ENCODE peak calls at places on chromosomes 4 and X, in five cellular contexts. One of them, this sample, is unnamed.

GRCh38 chr4:2259541-2260267 is 2.2 kb downstream of the MXD4 start:
- DNase-seq in stimulated activated CD4-positive, alpha-beta T cell treated with anti-CD3 and anti-CD28 coated beads, Interleukin-4, amount 100 ng/mL, for 24 hours: no peak
- DNase-seq in neuronal stem cell: no peak
- DNase-seq in hippocampal formation: no peak
- DNase-seq in progenitor cell of endocrine pancreas: peak
- DNase-seq in this sample: no peak

GRCh38 chrX:13341491-13342101 is 21.7 kb upstream of the ATXN3L start:
- DNase-seq in stimulated activated CD4-positive, alpha-beta T cell treated with anti-CD3 and anti-CD28 coated beads, Interleukin-4, amount 100 ng/mL, for 24 hours: no peak
- DNase-seq in hippocampal formation: no peak
- DNase-seq in progenitor cell of endocrine pancreas: no peak
- DNase-seq in neuronal stem cell: no peak
- DNase-seq in this sample: no peak

GRCh38 chr4:69066945-69067344 is 29.3 kb upstream of the UGT2B7 start:
- DNase-seq in neuronal stem cell: no peak
- DNase-seq in hippocampal formation: no peak
- DNase-seq in stimulated activated CD4-positive, alpha-beta T cell treated with anti-CD3 and anti-CD28 coated beads, Interleukin-4, amount 100 ng/mL, for 24 hours: no peak
- DNase-seq in progenitor cell of endocrine pancreas: no peak
- DNase-seq in this sample: no peak

GRCh38 chrX:93874554-93874953 is 200.5 kb downstream of the FAM133A start:
- DNase-seq in hippocampal formation: no peak
- DNase-seq in progenitor cell of endocrine pancreas: peak
- DNase-seq in stimulated activated CD4-positive, alpha-beta T cell treated with anti-CD3 and anti-CD28 coated beads, Interleukin-4, amount 100 ng/mL, for 24 hours: no peak
- DNase-seq in neuronal stem cell: peak
- DNase-seq in this sample: no peak

GRCh38 chr4:105633241-105633640 is 75.2 kb downstream of the INTS12 start:
- DNase-seq in neuronal stem cell: no peak
- DNase-seq in stimulated activated CD4-positive, alpha-beta T cell treated with anti-CD3 and anti-CD28 coated beads, Interleukin-4, amount 100 ng/mL, for 24 hours: no peak
- DNase-seq in progenitor cell of endocrine pancreas: no peak
- DNase-seq in hippocampal formation: no peak
- DNase-seq in this sample: no peak

GRCh38 chrX:129755779-129756650 is 17.2 kb downstream of the XPNPEP2 start:
- DNase-seq in hippocampal formation: no peak
- DNase-seq in stimulated activated CD4-positive, alpha-beta T cell treated with anti-CD3 and anti-CD28 coated beads, Interleukin-4, amount 100 ng/mL, for 24 hours: no peak
- DNase-seq in neuronal stem cell: no peak
- DNase-seq in progenitor cell of endocrine pancreas: no peak
- DNase-seq in this sample: no peak

GRCh38 chr4:154615211-154615610 is 2.8 kb upstream of the FGG start:
- DNase-seq in progenitor cell of endocrine pancreas: no peak
- DNase-seq in hippocampal formation: no peak
- DNase-seq in neuronal stem cell: no peak
- DNase-seq in stimulated activated CD4-positive, alpha-beta T cell treated with anti-CD3 and anti-CD28 coated beads, Interleukin-4, amount 100 ng/mL, for 24 hours: no peak
- DNase-seq in this sample: no peak

GRCh38 chr4:2318476-2318875 is 56.6 kb upstream of the MXD4 start:
- DNase-seq in hippocampal formation: no peak
- DNase-seq in progenitor cell of endocrine pancreas: no peak
- DNase-seq in neuronal stem cell: no peak
- DNase-seq in stimulated activated CD4-positive, alpha-beta T cell treated with anti-CD3 and anti-CD28 coated beads, Interleukin-4, amount 100 ng/mL, for 24 hours: no peak
- DNase-seq in this sample: no peak

GRCh38 chr4:40702800-40703151 is 47.0 kb upstream of the NSUN7 start:
- DNase-seq in neuronal stem cell: no peak
- DNase-seq in hippocampal formation: no peak
- DNase-seq in stimulated activated CD4-positive, alpha-beta T cell treated with anti-CD3 and anti-CD28 coated beads, Interleukin-4, amount 100 ng/mL, for 24 hours: no peak
- DNase-seq in progenitor cell of endocrine pancreas: no peak
- DNase-seq in this sample: peak

GRCh38 chr4:75658881-75659280 is 14.3 kb downstream of the G3BP2 start:
- DNase-seq in hippocampal formation: no peak
- DNase-seq in neuronal stem cell: no peak
- DNase-seq in stimulated activated CD4-positive, alpha-beta T cell treated with anti-CD3 and anti-CD28 coated beads, Interleukin-4, amount 100 ng/mL, for 24 hours: no peak
- DNase-seq in progenitor cell of endocrine pancreas: no peak
- DNase-seq in this sample: no peak

GRCh38 chrX:65034292-65034640 is 58.0 kb upstream of the ZC4H2 start:
- DNase-seq in hippocampal formation: no peak
- DNase-seq in neuronal stem cell: no peak
- DNase-seq in progenitor cell of endocrine pancreas: no peak
- DNase-seq in stimulated activated CD4-positive, alpha-beta T cell treated with anti-CD3 and anti-CD28 coated beads, Interleukin-4, amount 100 ng/mL, for 24 hours: no peak
- DNase-seq in this sample: no peak

GRCh38 chr4:15001248-15001824 is 945 bp upstream of the CPEB2 start:
- DNase-seq in progenitor cell of endocrine pancreas: no peak
- DNase-seq in neuronal stem cell: peak
- DNase-seq in stimulated activated CD4-positive, alpha-beta T cell treated with anti-CD3 and anti-CD28 coated beads, Interleukin-4, amount 100 ng/mL, for 24 hours: peak
- DNase-seq in hippocampal formation: peak
- DNase-seq in this sample: peak

GRCh38 chr4:128468485-128468989 is 180.9 kb upstream of the PGRMC2 start:
- DNase-seq in hippocampal formation: no peak
- DNase-seq in progenitor cell of endocrine pancreas: no peak
- DNase-seq in neuronal stem cell: no peak
- DNase-seq in stimulated activated CD4-positive, alpha-beta T cell treated with anti-CD3 and anti-CD28 coated beads, Interleukin-4, amount 100 ng/mL, for 24 hours: no peak
- DNase-seq in this sample: no peak

GRCh38 chr4:102390438-102390837 is 45.2 kb upstream of the SLC39A8 start:
- DNase-seq in progenitor cell of endocrine pancreas: no peak
- DNase-seq in neuronal stem cell: no peak
- DNase-seq in stimulated activated CD4-positive, alpha-beta T cell treated with anti-CD3 and anti-CD28 coated beads, Interleukin-4, amount 100 ng/mL, for 24 hours: peak
- DNase-seq in hippocampal formation: no peak
- DNase-seq in this sample: peak

GRCh38 chr4:60780874-60781273 is 419.3 kb upstream of the ADGRL3 start:
- DNase-seq in stimulated activated CD4-positive, alpha-beta T cell treated with anti-CD3 and anti-CD28 coated beads, Interleukin-4, amount 100 ng/mL, for 24 hours: no peak
- DNase-seq in hippocampal formation: no peak
- DNase-seq in progenitor cell of endocrine pancreas: no peak
- DNase-seq in neuronal stem cell: no peak
- DNase-seq in this sample: no peak

GRCh38 chr4:168308912-168309311 is 9.6 kb downstream of the DDX60 start:
- DNase-seq in hippocampal formation: no peak
- DNase-seq in stimulated activated CD4-positive, alpha-beta T cell treated with anti-CD3 and anti-CD28 coated beads, Interleukin-4, amount 100 ng/mL, for 24 hours: no peak
- DNase-seq in progenitor cell of endocrine pancreas: no peak
- DNase-seq in neuronal stem cell: no peak
- DNase-seq in this sample: no peak

GRCh38 chrX:150051096-150051495 is 112.8 kb upstream of the EOLA2 start:
- DNase-seq in stimulated activated CD4-positive, alpha-beta T cell treated with anti-CD3 and anti-CD28 coated beads, Interleukin-4, amount 100 ng/mL, for 24 hours: no peak
- DNase-seq in progenitor cell of endocrine pancreas: no peak
- DNase-seq in neuronal stem cell: no peak
- DNase-seq in hippocampal formation: no peak
- DNase-seq in this sample: no peak

This sample was measured in activated T-cell treated with anti-CD3 and anti-CD28 coated beads, Interleukin-2, amount 50 U/mL, for 72 hours.